ENCODE peak calls at places on chromosomes 3 and 15, in six cellular contexts. M is activated T-helper 2 cell treated with anti-CD3 and anti-CD28 coated beads, Interferon-gamma antibody, Interleukin-2, Interleukin-4, amounts not matched to agents 10 μg/mL and 5 μg/mL and 100 μg/mL, durations not matched to agents 14 hours and 24 hours and 36 hours; B is GM13976; T is effector memory CD4-positive, alpha-beta T cell; X is RWPE1; D is GOT3. F is an unnamed sample.

GRCh38 chr3:134473868-134474546 is 11.8 kb downstream of the ANAPC13 start:
- DNase-seq in M (peak; percentile 59), B (peak; percentile 53), T (peak; percentile 47), X (peak; percentile 58), D (peak; percentile 58), F (peak; percentile 40)

GRCh38 chr3:141050913-141051632 is at the start of gene SPSB4:
- DNase-seq in M (no peak), B (no peak), T (no peak), X (peak; percentile 68), D (peak; percentile 52), F (peak; percentile 73)

GRCh38 chr3:194671511-194671899 is 486 bp downstream of the LSG1 start:
- DNase-seq in M (no peak), B (peak; percentile 58), T (no peak), X (peak; percentile 48), D (no peak), F (no peak)

GRCh38 chr3:173826901-173827609 is 429.5 kb downstream of the NLGN1 start:
- DNase-seq in M (no peak), B (no peak), T (no peak), X (no peak), D (no peak), F (no peak)

GRCh38 chr3:61452536-61452991 is 108.8 kb upstream of the PTPRG start:
- DNase-seq in M (no peak), B (no peak), T (no peak), X (peak; percentile 13), D (no peak), F (no peak)

GRCh38 chr15:83571820-83572707 is 81.9 kb upstream of the ADAMTSL3 start:
- DNase-seq in M (no peak), B (peak; percentile 32), T (no peak), X (peak; percentile 48), D (no peak), F (no peak)

GRCh38 chr3:179146911-179147570 is 1.1 kb upstream of the PIK3CA start:
- DNase-seq in M (no peak), B (peak; percentile 62), T (no peak), X (peak; percentile 53), D (no peak), F (peak; percentile 59)

GRCh38 chr3:53495518-53496501 is 1.4 kb downstream of the CACNA1D start:
- DNase-seq in M (no peak), B (peak; percentile 49), T (no peak), X (peak; percentile 4), D (no peak), F (no peak)

GRCh38 chr3:155271343-155271613 is 22.2 kb downstream of the STRIT1 start:
- DNase-seq in M (no peak), B (no peak), T (no peak), X (no peak), D (no peak), F (no peak)

GRCh38 chr3:188404124-188404523 is 250.2 kb downstream of the LPP start:
- DNase-seq in M (no peak), B (no peak), T (no peak), X (no peak), D (no peak), F (no peak)

GRCh38 chr3:108089544-108089943 is 1.3 kb downstream of the CD47 start:
- DNase-seq in M (no peak), B (no peak), T (no peak), X (no peak), D (no peak), F (no peak)

GRCh38 chr3:115321396-115321795 is 174.3 kb upstream of the ZBTB20 start:
- DNase-seq in M (no peak), B (peak; percentile 9), T (no peak), X (no peak), D (no peak), F (no peak)

GRCh38 chr3:152307829-152308474 is 39.2 kb downstream of the MBNL1 start:
- DNase-seq in M (no peak), B (no peak), T (no peak), X (no peak), D (no peak), F (no peak)

GRCh38 chr3:47362704-47363103 is 18.1 kb upstream of the PTPN23 start:
- DNase-seq in M (no peak), B (no peak), T (no peak), X (no peak), D (no peak), F (no peak)

GRCh38 chr3:123295901-123296250 is 94.1 kb downstream of the SEC22A start:
- DNase-seq in M (no peak), B (no peak), T (no peak), X (no peak), D (no peak), F (no peak)

GRCh38 chr3:36648241-36649034 is 115.9 kb downstream of the DCLK3 start:
- DNase-seq in M (no peak), B (no peak), T (no peak), X (peak; percentile 27), D (no peak), F (no peak)

GRCh38 chr3:40827942-40828688 is 303.4 kb downstream of the ZNF621 start:
- DNase-seq in M (no peak), B (no peak), T (no peak), X (peak; percentile 7), D (no peak), F (no peak)

GRCh38 chr15:85094685-85095084 is 113.0 kb downstream of the PDE8A start:
- DNase-seq in M (no peak), B (no peak), T (no peak), X (no peak), D (no peak), F (no peak)

GRCh38 chr15:68334661-68335124 is 57.1 kb downstream of the FEM1B start:
- DNase-seq in M (no peak), B (no peak), T (no peak), X (no peak), D (no peak), F (no peak)

GRCh38 chr3:40615916-40616315 is 91.2 kb downstream of the ZNF621 start:
- DNase-seq in M (no peak), B (no peak), T (no peak), X (no peak), D (no peak), F (no peak)

GRCh38 chr15:39921274-39921638 is 1.2 kb upstream of the GPR176 start:
- DNase-seq in M (no peak), B (no peak), T (no peak), X (no peak), D (no peak), F (no peak)

GRCh38 chr15:88341653-88342052 is 85.1 kb upstream of the NTRK3 start:
- DNase-seq in M (no peak), B (no peak), T (no peak), X (no peak), D (no peak), F (no peak)

GRCh38 chr3:71885001-71885400 is 100.1 kb upstream of the PROK2 start:
- DNase-seq in M (no peak), B (no peak), T (no peak), X (no peak), D (no peak), F (no peak)

GRCh38 chr3:50405249-50405648 is 45.9 kb upstream of the TMEM115 start:
- DNase-seq in M (peak; percentile 14), B (peak; percentile 64), T (no peak), X (peak; percentile 12), D (no peak), F (peak; percentile 55)

GRCh38 chr3:13623101-13623654 is 74.3 kb downstream of the FBLN2 start:
- DNase-seq in M (no peak), B (no peak), T (no peak), X (peak; percentile 77), D (no peak), F (no peak)

GRCh38 chr15:63389902-63390301 is 8.3 kb upstream of the CA12 start:
- DNase-seq in M (no peak), B (no peak), T (no peak), X (peak; percentile 50), D (no peak), F (no peak)

GRCh38 chr3:139309880-139310279 is 33.9 kb upstream of the MRPS22 start:
- DNase-seq in M (no peak), B (no peak), T (no peak), X (no peak), D (no peak), F (no peak)

GRCh38 chr3:127053450-127053849 is 70.5 kb downstream of the PLXNA1 start:
- DNase-seq in M (no peak), B (no peak), T (no peak), X (no peak), D (no peak), F (no peak)

GRCh38 chr3:146403792-146404191 is 65.6 kb downstream of the PLSCR2 start:
- DNase-seq in M (no peak), B (no peak), T (no peak), X (peak; percentile 2), D (no peak), F (no peak)